ENCODE peak calls at places on chromosomes 6 and 20, in seven cellular contexts. E is GM23338, S is IMR-90, L is HCT116, I is aorta, K is mammary epithelial cell, O is endodermal cell. V is an unnamed sample.

GRCh38 chr6:13485923-13486557 is 1.4 kb downstream of the GFOD1 start:
- DNase-seq in L (no peak), S (peak), I (peak), E (peak), O (peak), K (peak), V (peak)

GRCh38 chr6:7960848-7961247 is 50.3 kb upstream of the TXNDC5 start:
- DNase-seq in I (no peak), S (no peak), L (no peak), O (no peak), K (no peak), E (no peak), V (no peak)

GRCh38 chr6:87837444-87837843 is 135.4 kb upstream of the AKIRIN2 start:
- DNase-seq in I (no peak), S (no peak), E (no peak), O (no peak), K (no peak), L (no peak), V (no peak)

GRCh38 chr6:52328303-52328662 is 33.7 kb upstream of the PAQR8 start:
- DNase-seq in E (no peak), K (no peak), O (no peak), S (no peak), L (no peak), I (no peak), V (no peak)

GRCh38 chr6:44251576-44252524 is 4.9 kb downstream of the HSP90AB1 start:
- DNase-seq in S (no peak), O (no peak), E (no peak), I (peak), L (no peak), K (no peak), V (no peak)

GRCh38 chr6:125020385-125020784 is 58.1 kb downstream of the RNF217 start:
- DNase-seq in S (peak), K (no peak), L (no peak), I (no peak), O (no peak), E (peak), V (no peak)

GRCh38 chr6:28741363-28741762 is 182.4 kb downstream of the TRIM27 start:
- DNase-seq in O (no peak), L (no peak), I (no peak), E (no peak), K (no peak), S (no peak), V (no peak)

GRCh38 chr6:3630258-3630828 is 121.2 kb downstream of the PXDC1 start:
- DNase-seq in I (no peak), E (no peak), O (no peak), K (no peak), S (no peak), L (no peak), V (no peak)

GRCh38 chr20:37341632-37342031 is 4.3 kb upstream of the SRC start:
- DNase-seq in S (no peak), I (no peak), O (no peak), E (no peak), K (no peak), L (no peak), V (no peak)

GRCh38 chr6:19664878-19665715 is 172.1 kb upstream of the ID4 start:
- DNase-seq in E (no peak), K (no peak), I (no peak), S (no peak), O (no peak), L (no peak), V (no peak)

GRCh38 chr6:40788661-40789111 is 201.5 kb upstream of the LRFN2 start:
- DNase-seq in I (no peak), S (no peak), L (no peak), E (no peak), O (no peak), K (no peak), V (no peak)

GRCh38 chr20:32249030-32249738 is 28.3 kb upstream of the KIF3B start:
- DNase-seq in K (no peak), I (peak), E (no peak), O (no peak), L (no peak), S (no peak), V (no peak)

GRCh38 chr20:23547613-23548012 is 20.7 kb downstream of the CST9L start:
- DNase-seq in I (no peak), O (no peak), E (no peak), L (no peak), S (no peak), K (no peak), V (no peak)

GRCh38 chr6:44061375-44062104 is 65.7 kb downstream of the MRPL14 start:
- DNase-seq in O (no peak), K (peak), L (no peak), S (peak), E (no peak), I (no peak), V (no peak)

GRCh38 chr20:31704225-31705119 is 18.2 kb downstream of the BCL2L1 start:
- DNase-seq in E (peak), L (peak), O (peak), I (no peak), S (peak), K (peak), V (peak)

GRCh38 chr6:24922174-24922573 is 13.6 kb downstream of the RIPOR2 start:
- DNase-seq in I (no peak), S (no peak), E (no peak), O (no peak), K (no peak), L (no peak), V (no peak)

GRCh38 chr6:79377830-79378460 is 143.5 kb upstream of the HMGN3 start:
- DNase-seq in O (no peak), E (peak), L (no peak), I (no peak), K (no peak), S (no peak), V (no peak)

GRCh38 chr6:145015739-145016558 is 719.4 kb downstream of the EPM2A start:
- DNase-seq in L (peak), I (no peak), O (no peak), E (no peak), K (peak), S (peak), V (no peak)

GRCh38 chr6:154292855-154293519 is 63.6 kb downstream of the IPCEF1 start:
- DNase-seq in I (no peak), O (no peak), K (peak), L (no peak), S (peak), E (peak), V (no peak)

GRCh38 chr6:166630421-166630820 is 3.4 kb upstream of the RPS6KA2 start:
- DNase-seq in K (no peak), O (no peak), E (no peak), I (no peak), L (no peak), S (no peak), V (no peak)

GRCh38 chr6:168196881-168197635 is 118.0 kb upstream of the FRMD1 start:
- DNase-seq in K (no peak), S (no peak), O (peak), L (no peak), I (no peak), E (no peak), V (no peak)

GRCh38 chr6:132115714-132116366 is 164.7 kb upstream of the CCN2 start:
- DNase-seq in K (peak), L (no peak), E (no peak), O (no peak), S (peak), I (no peak), V (no peak)

GRCh38 chr6:317068-317451 is 24.8 kb downstream of the DUSP22 start:
- DNase-seq in E (no peak), S (no peak), O (no peak), K (no peak), L (no peak), I (no peak), V (no peak)

GRCh38 chr20:39885975-39886649 is 802.9 kb downstream of the MAFB start:
- DNase-seq in S (peak), E (peak), L (no peak), O (peak), K (peak), I (peak), V (peak)

GRCh38 chr20:24994186-24994465 is 1.6 kb upstream of the APMAP start:
- DNase-seq in O (no peak), K (no peak), S (no peak), E (no peak), L (no peak), I (no peak), V (no peak)

GRCh38 chr20:24991897-24992419 is 593 bp downstream of the APMAP start:
- DNase-seq in S (no peak), L (no peak), I (no peak), O (no peak), E (peak), K (no peak), V (no peak)

GRCh38 chr20:24992420-24993205 is at the start of gene APMAP:
- DNase-seq in L (peak), E (peak), O (peak), K (peak), I (peak), S (peak), V (peak)

GRCh38 chr20:24994470-24995368 is 2.2 kb upstream of the APMAP start:
- DNase-seq in I (peak), L (peak), O (peak), K (peak), S (peak), E (peak), V (peak)

DNA sequence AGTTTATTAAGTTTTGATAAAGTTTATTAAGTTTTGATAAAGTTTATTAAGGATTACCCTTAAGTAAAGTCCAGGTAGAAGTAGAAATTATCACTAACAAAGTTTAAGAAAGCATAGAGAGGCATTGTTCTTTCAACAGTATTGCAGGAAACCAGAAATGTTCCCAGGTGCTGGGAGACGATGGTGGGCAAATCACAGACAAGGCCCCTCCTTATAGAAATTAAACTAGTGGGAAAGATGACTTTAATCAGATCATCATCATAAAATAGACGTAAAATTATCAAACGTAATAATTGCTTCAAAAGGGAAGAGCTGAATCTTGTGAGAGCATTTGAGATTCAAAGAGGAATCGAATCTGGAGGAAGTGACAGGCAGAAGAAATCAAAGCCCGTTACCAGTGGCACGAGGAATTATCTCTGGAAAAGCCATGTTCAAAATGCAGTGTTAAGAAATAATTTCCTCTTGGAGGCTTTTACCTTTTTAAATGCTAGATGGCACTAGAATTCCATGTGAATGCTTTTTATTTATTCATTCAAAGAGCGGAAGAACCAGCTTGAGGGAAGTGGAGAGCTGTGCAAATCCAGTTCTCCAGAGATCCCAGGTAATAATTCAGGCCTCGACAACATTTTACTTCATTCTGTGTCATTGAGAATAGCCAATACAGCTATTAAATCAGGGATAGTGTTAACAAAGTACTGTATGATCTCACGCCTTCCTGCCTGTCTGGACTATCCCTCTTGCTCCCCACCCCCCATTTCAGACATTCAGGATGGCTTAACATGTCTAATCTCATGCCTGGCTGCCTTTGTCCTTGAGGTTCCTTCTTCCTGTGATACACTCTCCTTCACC is 1.0 kb upstream of the APMAP start:
- DNase-seq in E (no peak), S (peak), L (no peak), O (peak), I (no peak), K (peak), V (no peak)
- H3K27ac ChIP-seq in E (no peak), S (no peak), L (peak), O (no peak), I (peak), K (peak), V (peak)

GRCh38 chr6:96832780-96833179 is 4.5 kb downstream of the GPR63 start:
- DNase-seq in E (no peak), L (no peak), K (no peak), O (no peak), S (no peak), I (no peak), V (no peak)

GRCh38 chr6:96841241-96841824 is 4.1 kb upstream of the GPR63 start:
- DNase-seq in K (no peak), L (no peak), S (no peak), O (no peak), E (no peak), I (no peak), V (no peak)

GRCh38 chr6:96836579-96837137 is 619 bp downstream of the GPR63 start:
- DNase-seq in K (peak), I (no peak), E (peak), L (no peak), O (no peak), S (peak), V (no peak)

GRCh38 chr6:96834070-96834469 is 3.2 kb downstream of the GPR63 start:
- DNase-seq in I (no peak), K (no peak), S (no peak), O (no peak), L (no peak), E (no peak), V (no peak)

DNA sequence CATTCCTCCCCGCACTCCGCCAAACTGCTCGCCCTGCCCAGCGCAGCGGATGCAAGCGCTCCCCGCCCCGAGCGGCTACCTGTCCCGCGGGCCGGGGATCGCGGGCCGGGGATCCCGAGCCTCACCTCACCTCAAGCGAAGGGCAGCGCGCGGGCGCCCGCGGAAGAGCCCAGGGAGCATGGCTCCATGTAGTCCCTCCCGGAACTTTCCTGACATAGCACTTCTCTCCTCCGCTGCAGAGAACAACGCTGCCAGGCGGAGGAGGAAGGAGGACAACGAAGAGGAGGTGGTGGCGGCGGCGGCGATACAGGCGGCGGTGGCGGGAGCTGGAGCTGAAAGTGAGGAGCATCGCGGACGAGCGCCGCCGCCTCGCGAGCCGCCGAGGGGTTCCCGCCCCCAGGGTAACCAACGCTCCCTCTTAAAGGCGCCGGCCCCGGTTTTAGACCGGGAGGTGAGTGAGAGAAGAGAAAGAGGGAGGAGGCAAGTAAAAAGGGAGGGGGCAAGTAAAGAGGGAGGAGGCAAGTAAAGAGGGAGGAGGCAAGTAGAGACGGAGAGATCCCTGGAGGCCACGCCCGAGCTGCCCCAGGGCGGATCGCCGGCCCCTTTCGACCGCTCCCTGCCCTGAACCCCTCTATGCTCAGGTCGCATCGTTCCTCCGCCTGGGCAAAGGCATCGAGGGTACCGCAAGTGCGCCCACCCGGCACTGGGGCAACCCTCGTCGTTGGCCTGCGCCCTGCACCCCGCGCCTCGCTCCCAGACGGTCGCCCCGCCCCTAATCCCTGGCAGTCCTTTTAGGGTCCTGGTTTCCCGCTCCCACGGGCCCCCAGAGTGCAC is at the start of gene GPR63:
- DNase-seq in E (peak), S (peak), L (peak), I (peak), K (peak), O (peak), V (peak)
- H3K27ac ChIP-seq in E (peak), S (peak), L (peak), I (no peak), K (peak), O (no peak), V (peak)

DNA sequence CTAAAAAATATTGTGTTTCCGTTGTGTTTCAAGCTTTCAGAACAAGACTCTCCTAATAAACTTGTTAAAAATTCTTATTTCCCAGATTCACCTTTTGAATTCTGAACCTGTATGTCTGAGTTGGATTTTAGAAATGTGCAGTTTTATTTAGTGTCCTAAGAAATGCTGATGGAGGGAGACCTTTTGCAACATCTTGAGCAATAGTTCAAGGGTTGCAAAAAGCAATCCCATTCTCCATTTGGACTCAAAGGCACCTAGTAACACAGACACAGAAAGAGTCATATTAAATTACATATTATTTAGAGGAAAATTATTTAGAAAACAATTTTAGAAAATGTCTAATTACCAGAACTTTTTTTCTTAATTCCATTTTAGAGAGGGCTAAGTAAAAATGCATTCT is 448.5 kb downstream of the FRK start:
- DNase-seq in I (no peak), O (no peak), E (no peak), K (no peak), S (no peak), L (no peak), V (no peak)
- H3K27ac ChIP-seq in I (no peak), O (no peak), E (no peak), K (no peak), S (no peak), L (no peak), V (no peak)

DNA sequence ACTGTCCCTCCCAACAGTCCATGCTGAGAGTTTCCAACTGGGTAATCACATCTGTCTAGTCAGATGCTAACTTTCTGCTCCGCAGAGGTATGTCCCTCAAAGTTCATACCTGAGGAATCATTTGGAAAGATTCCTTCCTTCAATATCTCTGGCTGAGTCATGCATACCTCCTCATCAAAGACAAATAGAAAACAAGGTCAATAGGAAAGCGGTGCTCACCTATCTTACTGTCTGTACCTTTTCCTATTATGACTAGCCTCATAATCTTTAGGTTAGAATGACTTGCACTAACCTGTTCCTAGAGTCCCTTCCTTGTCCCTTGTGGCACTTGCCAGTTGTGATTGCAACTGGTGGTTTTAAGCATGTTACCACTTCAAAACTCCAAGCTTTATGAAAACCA is 78.2 kb upstream of the PTPRK start:
- DNase-seq in O (no peak), L (peak), E (no peak), K (peak), S (no peak), I (no peak), V (no peak)
- H3K27ac ChIP-seq in O (no peak), L (no peak), E (no peak), K (peak), S (no peak), I (no peak), V (no peak)

GRCh38 chr6:21985904-21986303 is 310.9 kb downstream of the PRL start:
- DNase-seq in O (no peak), K (no peak), E (no peak), L (no peak), I (no peak), S (no peak), V (no peak)

GRCh38 chr6:21984135-21984534 is 312.7 kb downstream of the PRL start:
- DNase-seq in E (no peak), L (no peak), I (no peak), S (no peak), O (no peak), K (no peak), V (no peak)

GRCh38 chr6:21986703-21987102 is 310.1 kb downstream of the PRL start:
- DNase-seq in S (no peak), O (no peak), K (no peak), L (no peak), I (no peak), E (no peak), V (no peak)

GRCh38 chr6:21987501-21987957 is 309.3 kb downstream of the PRL start:
- DNase-seq in O (peak), S (peak), I (peak), E (peak), L (peak), K (peak), V (peak)

GRCh38 chr6:21984551-21984950 is 312.3 kb downstream of the PRL start:
- DNase-seq in L (no peak), I (no peak), K (no peak), E (no peak), S (no peak), O (no peak), V (no peak)
- H3K27ac ChIP-seq in L (no peak), I (no peak), K (no peak), E (no peak), S (no peak), O (no peak), V (no peak)

GRCh38 chr20:44862286-44862685 is 23.2 kb upstream of the YWHAB start:
- DNase-seq in E (no peak), O (no peak), L (no peak), S (no peak), I (no peak), K (no peak), V (no peak)
- H3K27ac ChIP-seq in E (no peak), O (no peak), L (no peak), S (no peak), I (peak), K (no peak), V (peak)

DNA sequence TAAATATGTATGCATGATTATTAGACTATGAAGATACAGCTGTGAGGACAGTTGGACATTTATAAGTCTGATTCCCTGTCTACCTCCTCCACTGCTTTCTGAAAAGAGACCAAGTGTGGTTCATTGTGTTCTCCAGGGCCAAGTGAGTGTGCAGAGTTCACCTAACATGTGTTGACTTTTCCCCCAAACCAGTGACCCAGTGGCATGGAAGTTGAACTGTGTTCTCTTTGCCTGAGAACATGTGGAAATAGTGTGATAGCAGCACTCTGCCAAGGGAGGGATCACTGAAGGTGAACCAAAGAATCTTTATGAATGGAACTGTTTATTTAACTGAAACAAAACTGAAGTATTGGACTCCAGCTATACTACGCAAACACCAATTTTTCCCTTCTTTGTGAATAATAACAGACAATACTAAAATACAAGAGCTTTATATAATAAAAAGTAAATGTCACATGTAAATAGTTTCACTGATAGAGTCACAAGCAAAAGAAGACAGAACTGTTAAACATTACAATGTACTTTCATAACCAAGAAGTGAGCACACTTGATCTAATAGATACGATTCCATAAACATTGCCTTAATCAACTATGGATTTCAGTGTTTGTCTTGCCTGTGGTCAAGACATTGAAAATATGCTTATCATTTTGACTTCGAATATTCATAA is 200.3 kb upstream of the FUT9 start:
- DNase-seq in I (no peak), O (no peak), L (no peak), S (no peak), K (no peak), E (no peak), V (no peak)
- H3K27ac ChIP-seq in I (no peak), O (no peak), L (no peak), S (no peak), K (no peak), E (no peak), V (no peak)